ENCODE peak calls at places on chromosomes 13 and 19, in five cellular contexts. O is cardiac muscle cell, K is A673, C is tibial nerve, R is AG04450. S is an unnamed sample. For H3K27me3, the result is how much of the 10 kb centered on the place peaks cover.

GRCh38 chr13:48750588-48751383 is 97.1 kb downstream of the CYSLTR2 start:
- DNase-seq in K (no peak), R (no peak), O (peak), C (peak), S (peak)

GRCh38 chr19:47595937-47596336 is 13.0 kb upstream of the BICRA start:
- DNase-seq in C (no peak), O (no peak), K (no peak), R (no peak), S (no peak)

GRCh38 chr19:44278181-44278690 is 18.6 kb downstream of the ZNF233 start:
- DNase-seq in R (no peak), O (no peak), K (no peak), C (no peak), S (no peak)

GRCh38 chr19:58372311-58373133 is 8.3 kb downstream of the ZNF837 start:
- DNase-seq in C (no peak), K (no peak), O (no peak), R (no peak), S (peak)

GRCh38 chr19:32877977-32878745 is 8.6 kb upstream of the SLC7A9 start:
- DNase-seq in K (no peak), R (no peak), C (no peak), O (no peak), S (no peak)

GRCh38 chr19:18153555-18154134 is 682 bp downstream of the PIK3R2 start:
- DNase-seq in R (no peak), C (no peak), O (no peak), K (no peak), S (no peak)

GRCh38 chr13:103883152-103883551 is 816.9 kb upstream of the SLC10A2 start:
- DNase-seq in R (peak), C (peak), K (peak), O (peak), S (peak)

GRCh38 chr13:92589955-92590354 is 636.7 kb upstream of the GPC6 start:
- DNase-seq in K (no peak), O (no peak), C (no peak), R (no peak), S (no peak)

GRCh38 chr19:33665776-33666175 is 44.0 kb downstream of the CHST8 start:
- DNase-seq in K (no peak), C (no peak), O (no peak), R (no peak), S (no peak)

GRCh38 chr19:55340784-55341147 is 1.1 kb downstream of the KMT5C start:
- DNase-seq in R (no peak), O (no peak), K (peak), C (no peak), S (no peak)

GRCh38 chr13:103039183-103039582 is 27.0 kb downstream of the SLC10A2 start:
- DNase-seq in C (no peak), O (no peak), K (no peak), R (no peak), S (no peak)

DNA sequence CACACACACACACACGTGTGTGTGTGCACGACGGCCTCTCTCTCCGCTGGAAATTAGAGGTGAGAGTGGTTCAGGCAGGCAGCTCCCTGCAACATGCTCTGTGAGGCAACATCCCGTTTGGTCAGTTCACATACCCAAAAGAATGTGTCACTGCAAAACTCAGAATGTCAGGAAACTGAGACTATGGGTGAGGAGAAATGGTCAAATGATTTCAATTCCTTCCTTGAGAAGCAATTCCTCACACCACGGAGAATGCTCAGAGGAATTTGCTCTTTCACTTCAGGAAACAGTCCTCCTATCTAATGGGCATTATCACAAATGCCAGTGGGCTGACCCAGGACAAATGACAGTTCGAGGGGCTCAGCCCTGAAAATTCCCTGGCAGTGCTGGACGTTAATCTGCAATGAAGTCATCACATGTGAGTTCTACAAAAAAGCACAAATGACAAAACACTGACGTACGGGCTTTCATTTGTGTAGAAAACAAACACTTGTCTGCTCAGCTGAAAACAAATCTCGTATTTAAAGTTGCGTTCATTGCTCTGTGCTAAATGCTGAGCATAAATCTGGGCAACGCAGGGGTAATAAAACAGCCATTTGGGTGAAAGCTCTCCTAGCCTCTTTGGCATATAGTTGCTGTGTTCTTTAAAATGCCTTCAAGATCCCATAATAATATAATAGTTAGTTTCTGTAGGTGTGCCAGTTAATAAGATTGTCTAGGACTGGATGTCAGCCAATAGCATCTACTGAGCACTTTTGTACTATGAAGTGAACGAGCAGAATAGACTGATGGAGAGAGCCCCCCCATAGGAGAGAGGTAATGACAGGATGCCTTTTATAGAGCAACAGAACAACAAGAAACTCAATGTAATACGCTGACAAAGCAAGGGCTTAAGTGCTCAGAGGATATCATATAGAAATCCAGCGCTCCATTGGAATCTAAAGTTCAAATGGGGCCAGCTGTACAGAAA is 18.7 kb upstream of the LATS2 start:
- DNase-seq in K (no peak), R (peak), O (peak), C (peak), S (no peak)
- H3K27ac ChIP-seq in K (no peak), R (peak), O (no peak), C (peak), S (no peak)

GRCh38 chr19:50203281-50204080 is at the start of gene MYH14:
- DNase-seq in R (no peak), K (peak), O (peak), C (peak), S (peak)

GRCh38 chr19:50202962-50203280 is 501 bp upstream of the MYH14 start:
- DNase-seq in R (no peak), O (no peak), C (no peak), K (no peak), S (no peak)

GRCh38 chr19:50204811-50205675 is 1.6 kb downstream of the MYH14 start:
- DNase-seq in K (no peak), R (no peak), O (no peak), C (no peak), S (peak)

GRCh38 chr19:50205681-50206138 is 2.3 kb downstream of the MYH14 start:
- DNase-seq in R (no peak), C (no peak), K (no peak), O (no peak), S (no peak)

GRCh38 chr19:50204081-50204428 is 633 bp downstream of the MYH14 start:
- DNase-seq in R (no peak), K (no peak), C (no peak), O (no peak), S (no peak)
- H3K27me3 ChIP-seq in R (under half), K (under half), C (under half), O (under half), S (under half)

DNA sequence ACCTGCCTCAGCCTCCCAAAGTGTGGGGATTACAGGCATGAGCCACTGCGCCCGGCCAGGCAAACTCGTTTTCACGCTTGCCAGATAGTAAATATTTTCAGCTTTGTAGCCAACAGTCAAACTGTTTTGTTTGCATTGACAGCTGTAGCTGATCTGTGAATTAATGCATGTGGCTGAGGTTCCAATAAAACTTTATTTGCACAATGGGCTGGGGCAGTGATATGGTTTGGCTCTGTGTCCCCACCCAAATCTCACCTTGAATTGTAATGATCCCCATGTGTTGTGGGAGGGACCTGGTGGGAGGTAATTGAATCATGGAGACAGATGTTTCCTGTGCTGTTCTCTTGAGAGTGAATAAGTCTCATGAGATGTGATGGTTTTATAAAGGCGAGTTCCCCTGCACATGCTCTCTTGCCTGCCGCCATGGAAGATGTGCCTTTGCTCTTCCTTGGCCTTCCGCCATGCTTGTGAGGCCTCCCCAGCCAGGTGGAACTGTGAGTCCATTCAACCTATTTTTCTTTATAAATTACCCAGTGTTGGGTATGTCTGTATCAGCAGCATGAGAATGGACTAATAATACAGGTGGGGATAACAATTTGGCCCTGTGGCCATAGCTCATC is 22.4 kb upstream of the RANBP3 start:
- DNase-seq in C (no peak), R (no peak), O (no peak), K (no peak), S (no peak)
- H3K27ac ChIP-seq in C (no peak), R (no peak), O (no peak), K (no peak), S (no peak)

DNA sequence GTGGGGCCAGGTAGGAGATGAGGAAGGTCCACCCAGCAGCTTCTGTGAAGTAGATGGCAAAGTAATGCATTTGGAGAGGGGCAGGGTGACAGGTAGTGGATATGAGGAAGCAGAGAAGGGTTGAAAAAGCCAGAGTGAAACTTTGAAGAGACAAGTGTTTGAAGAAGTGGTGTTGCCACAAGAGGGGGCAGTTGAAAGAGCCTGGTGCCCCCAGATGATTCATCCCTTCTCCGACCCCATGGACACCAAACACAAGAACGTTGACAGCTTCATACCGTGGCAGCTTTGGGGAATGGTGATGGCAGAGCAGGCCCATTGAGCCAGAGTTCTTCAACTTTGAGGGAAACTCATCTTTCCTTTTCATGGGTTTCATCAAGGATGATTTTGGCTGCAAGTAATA is 19.9 kb downstream of the IFNL3 start:
- DNase-seq in R (no peak), C (no peak), K (no peak), O (no peak), S (no peak)
- H3K27me3 ChIP-seq in R (under half), C (under half), K (under half), O (under half), S (under half)

GRCh38 chr13:33827152-33827551 is 9.2 kb downstream of the RFC3 start:
- DNase-seq in R (no peak), K (no peak), C (no peak), O (no peak), S (no peak)
- H3K27ac ChIP-seq in R (no peak), K (no peak), C (no peak), O (no peak), S (no peak)

GRCh38 chr13:99197257-99197651 is 3.4 kb upstream of the UBAC2 start:
- DNase-seq in K (no peak), O (no peak), C (no peak), R (no peak), S (no peak)

GRCh38 chr13:99199541-99200432 is 867 bp upstream of the UBAC2 start:
- DNase-seq in R (no peak), C (no peak), K (no peak), O (no peak), S (peak)

GRCh38 chr13:99193152-99193551 is 7.5 kb upstream of the UBAC2 start:
- DNase-seq in O (no peak), R (no peak), C (no peak), K (peak), S (no peak)

GRCh38 chr13:99198630-99199029 is 2.0 kb upstream of the UBAC2 start:
- DNase-seq in R (no peak), O (no peak), K (no peak), C (no peak), S (no peak)

GRCh38 chr13:99196466-99197256 is 4.0 kb upstream of the UBAC2 start:
- DNase-seq in R (no peak), O (no peak), C (no peak), K (no peak), S (no peak)
- H3K27me3 ChIP-seq in R (under half), O (under half), C (under half), K (under half), S (under half)

GRCh38 chr19:41906271-41906670 is 22.0 kb downstream of the ERFL start:
- DNase-seq in O (no peak), K (no peak), R (no peak), C (no peak), S (no peak)
- H3K27ac ChIP-seq in O (no peak), K (no peak), R (no peak), C (no peak), S (no peak)